ENCODE peak calls at places on chromosome 16, in seven cellular contexts. One of them, this sample, is unnamed.

GRCh38 chr16:66934138-66934838 is at the start of gene CIAO2B:
- DNase-seq in progenitor cell of endocrine pancreas: peak
- DNase-seq in mesothelial cell of epicardium: peak
- DNase-seq in right lobe of liver: peak
- DNase-seq in left lung: peak
- DNase-seq in fibroblast of the aortic adventitia: peak
- DNase-seq in lower lobe of right lung: peak
- DNase-seq in this sample: peak

GRCh38 chr16:76265434-76266045 is 11.7 kb upstream of the CNTNAP4 start:
- DNase-seq in lower lobe of right lung: no peak
- DNase-seq in mesothelial cell of epicardium: peak
- DNase-seq in fibroblast of the aortic adventitia: peak
- DNase-seq in left lung: no peak
- DNase-seq in progenitor cell of endocrine pancreas: no peak
- DNase-seq in right lobe of liver: peak
- DNase-seq in this sample: no peak

GRCh38 chr16:78591682-78592103 is 492.2 kb downstream of the WWOX start:
- DNase-seq in progenitor cell of endocrine pancreas: no peak
- DNase-seq in mesothelial cell of epicardium: no peak
- DNase-seq in right lobe of liver: peak
- DNase-seq in left lung: no peak
- DNase-seq in lower lobe of right lung: no peak
- DNase-seq in fibroblast of the aortic adventitia: no peak
- DNase-seq in this sample: no peak

GRCh38 chr16:67961551-67961957 is 6.9 kb downstream of the SLC12A4 start:
- DNase-seq in left lung: peak
- DNase-seq in lower lobe of right lung: peak
- DNase-seq in mesothelial cell of epicardium: no peak
- DNase-seq in right lobe of liver: peak
- DNase-seq in progenitor cell of endocrine pancreas: no peak
- DNase-seq in fibroblast of the aortic adventitia: no peak
- DNase-seq in this sample: no peak

GRCh38 chr16:17397499-17397891 is 73.3 kb downstream of the XYLT1 start:
- DNase-seq in mesothelial cell of epicardium: no peak
- DNase-seq in progenitor cell of endocrine pancreas: no peak
- DNase-seq in left lung: no peak
- DNase-seq in lower lobe of right lung: no peak
- DNase-seq in right lobe of liver: no peak
- DNase-seq in fibroblast of the aortic adventitia: peak
- DNase-seq in this sample: no peak

GRCh38 chr16:29806096-29806579 is at the start of gene MAZ:
- DNase-seq in fibroblast of the aortic adventitia: no peak
- DNase-seq in right lobe of liver: no peak
- DNase-seq in left lung: peak
- DNase-seq in progenitor cell of endocrine pancreas: no peak
- DNase-seq in lower lobe of right lung: no peak
- DNase-seq in mesothelial cell of epicardium: peak
- DNase-seq in this sample: peak

GRCh38 chr16:55898592-55898991 is 23.4 kb upstream of the CES5A start:
- DNase-seq in left lung: no peak
- DNase-seq in mesothelial cell of epicardium: no peak
- DNase-seq in right lobe of liver: no peak
- DNase-seq in progenitor cell of endocrine pancreas: no peak
- DNase-seq in fibroblast of the aortic adventitia: no peak
- DNase-seq in lower lobe of right lung: no peak
- DNase-seq in this sample: no peak

GRCh38 chr16:57862698-57863433 is 60.6 kb upstream of the KIFC3 start:
- DNase-seq in fibroblast of the aortic adventitia: no peak
- DNase-seq in progenitor cell of endocrine pancreas: no peak
- DNase-seq in right lobe of liver: peak
- DNase-seq in left lung: no peak
- DNase-seq in mesothelial cell of epicardium: no peak
- DNase-seq in lower lobe of right lung: no peak
- DNase-seq in this sample: no peak

GRCh38 chr16:47977802-47978201 is 178.0 kb downstream of the ABCC12 start:
- DNase-seq in left lung: no peak
- DNase-seq in mesothelial cell of epicardium: no peak
- DNase-seq in right lobe of liver: no peak
- DNase-seq in lower lobe of right lung: no peak
- DNase-seq in fibroblast of the aortic adventitia: no peak
- DNase-seq in progenitor cell of endocrine pancreas: no peak
- DNase-seq in this sample: no peak

GRCh38 chr16:12898556-12898955 is 2.8 kb upstream of the SHISA9 start:
- DNase-seq in left lung: no peak
- DNase-seq in right lobe of liver: no peak
- DNase-seq in progenitor cell of endocrine pancreas: no peak
- DNase-seq in mesothelial cell of epicardium: no peak
- DNase-seq in lower lobe of right lung: no peak
- DNase-seq in fibroblast of the aortic adventitia: no peak
- DNase-seq in this sample: no peak

GRCh38 chr16:3065069-3065741 is at the start of gene IL32:
- DNase-seq in lower lobe of right lung: no peak
- DNase-seq in left lung: peak
- DNase-seq in mesothelial cell of epicardium: no peak
- DNase-seq in fibroblast of the aortic adventitia: peak
- DNase-seq in progenitor cell of endocrine pancreas: no peak
- DNase-seq in right lobe of liver: peak
- DNase-seq in this sample: peak

GRCh38 chr16:85136213-85136704 is 24.0 kb upstream of the CIBAR2 start:
- DNase-seq in left lung: peak
- DNase-seq in progenitor cell of endocrine pancreas: no peak
- DNase-seq in fibroblast of the aortic adventitia: no peak
- DNase-seq in lower lobe of right lung: peak
- DNase-seq in mesothelial cell of epicardium: no peak
- DNase-seq in right lobe of liver: no peak
- DNase-seq in this sample: no peak

GRCh38 chr16:4328580-4329353 is 12.9 kb downstream of the GLIS2 start:
- DNase-seq in progenitor cell of endocrine pancreas: no peak
- DNase-seq in left lung: no peak
- DNase-seq in lower lobe of right lung: no peak
- DNase-seq in mesothelial cell of epicardium: peak
- DNase-seq in fibroblast of the aortic adventitia: no peak
- DNase-seq in right lobe of liver: no peak
- DNase-seq in this sample: no peak

GRCh38 chr16:49464877-49465504 is 91.4 kb downstream of the C16orf78 start:
- DNase-seq in progenitor cell of endocrine pancreas: peak
- DNase-seq in mesothelial cell of epicardium: peak
- DNase-seq in fibroblast of the aortic adventitia: no peak
- DNase-seq in left lung: peak
- DNase-seq in right lobe of liver: peak
- DNase-seq in lower lobe of right lung: peak
- DNase-seq in this sample: peak
- TF ChIP-seq CTCF in progenitor cell of endocrine pancreas: peak
- TF ChIP-seq CTCF in mesothelial cell of epicardium: peak
- TF ChIP-seq CTCF in fibroblast of the aortic adventitia: peak
- TF ChIP-seq CTCF in left lung: no peak
- TF ChIP-seq CTCF in right lobe of liver: no peak
- TF ChIP-seq CTCF in lower lobe of right lung: peak
- TF ChIP-seq CTCF in this sample: no peak

DNA sequence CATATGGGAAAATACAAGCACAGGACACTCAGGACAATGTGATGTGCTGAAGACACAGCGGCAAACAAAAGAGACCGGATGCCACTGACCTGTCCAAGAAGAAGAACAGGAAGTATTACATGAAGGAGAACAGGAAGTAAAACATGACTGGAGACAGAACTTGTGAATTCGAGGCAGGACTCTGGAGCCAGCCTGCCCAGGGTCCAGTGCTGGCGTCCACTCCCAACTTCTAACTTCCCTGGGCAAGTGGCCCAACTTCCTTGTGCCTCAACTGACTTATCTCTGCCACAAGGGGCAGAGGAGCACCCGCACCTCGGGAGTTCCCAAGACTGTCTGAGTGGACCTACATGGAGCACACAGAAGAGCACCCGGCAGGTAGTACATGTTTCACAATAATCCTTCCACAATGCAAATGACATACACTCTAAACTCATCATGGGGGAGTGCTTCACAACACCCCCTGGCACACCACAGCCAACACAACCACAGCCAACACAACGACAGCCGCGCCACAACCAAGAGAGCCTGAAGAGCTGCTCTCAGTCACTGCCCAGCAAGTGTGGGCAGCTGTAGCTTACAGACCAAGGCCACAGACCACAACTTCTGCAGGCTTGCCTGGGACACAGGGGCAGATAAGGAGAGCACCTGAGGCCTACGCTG is 36.6 kb downstream of the ANKRD11 start:
- DNase-seq in right lobe of liver: no peak
- DNase-seq in fibroblast of the aortic adventitia: peak
- DNase-seq in mesothelial cell of epicardium: no peak
- DNase-seq in left lung: no peak
- DNase-seq in lower lobe of right lung: peak
- DNase-seq in progenitor cell of endocrine pancreas: no peak
- DNase-seq in this sample: no peak
- TF ChIP-seq CTCF in right lobe of liver: no peak
- TF ChIP-seq CTCF in fibroblast of the aortic adventitia: peak
- TF ChIP-seq CTCF in mesothelial cell of epicardium: no peak
- TF ChIP-seq CTCF in left lung: no peak
- TF ChIP-seq CTCF in lower lobe of right lung: peak
- TF ChIP-seq CTCF in progenitor cell of endocrine pancreas: peak
- TF ChIP-seq CTCF in this sample: no peak

GRCh38 chr16:46875243-46875642 is 8.9 kb upstream of the GPT2 start:
- DNase-seq in left lung: no peak
- DNase-seq in lower lobe of right lung: no peak
- DNase-seq in right lobe of liver: no peak
- DNase-seq in progenitor cell of endocrine pancreas: no peak
- DNase-seq in mesothelial cell of epicardium: no peak
- DNase-seq in fibroblast of the aortic adventitia: no peak
- DNase-seq in this sample: no peak
- TF ChIP-seq CTCF in left lung: no peak
- TF ChIP-seq CTCF in lower lobe of right lung: no peak
- TF ChIP-seq CTCF in right lobe of liver: no peak
- TF ChIP-seq CTCF in progenitor cell of endocrine pancreas: no peak
- TF ChIP-seq CTCF in mesothelial cell of epicardium: no peak
- TF ChIP-seq CTCF in fibroblast of the aortic adventitia: no peak
- TF ChIP-seq CTCF in this sample: no peak

GRCh38 chr16:5882087-5882661 is 784.6 kb upstream of the EEF2KMT start:
- DNase-seq in fibroblast of the aortic adventitia: no peak
- DNase-seq in right lobe of liver: no peak
- DNase-seq in mesothelial cell of epicardium: no peak
- DNase-seq in progenitor cell of endocrine pancreas: no peak
- DNase-seq in lower lobe of right lung: no peak
- DNase-seq in left lung: no peak
- DNase-seq in this sample: no peak
- TF ChIP-seq CTCF in fibroblast of the aortic adventitia: no peak
- TF ChIP-seq CTCF in right lobe of liver: no peak
- TF ChIP-seq CTCF in mesothelial cell of epicardium: no peak
- TF ChIP-seq CTCF in progenitor cell of endocrine pancreas: no peak
- TF ChIP-seq CTCF in lower lobe of right lung: no peak
- TF ChIP-seq CTCF in left lung: no peak
- TF ChIP-seq CTCF in this sample: no peak

GRCh38 chr16:50740747-50741146 is 1.1 kb upstream of the CYLD start:
- DNase-seq in mesothelial cell of epicardium: no peak
- DNase-seq in right lobe of liver: no peak
- DNase-seq in fibroblast of the aortic adventitia: no peak
- DNase-seq in progenitor cell of endocrine pancreas: no peak
- DNase-seq in lower lobe of right lung: no peak
- DNase-seq in left lung: no peak
- DNase-seq in this sample: no peak

GRCh38 chr16:50742521-50743150 is 750 bp downstream of the CYLD start:
- DNase-seq in left lung: peak
- DNase-seq in fibroblast of the aortic adventitia: peak
- DNase-seq in lower lobe of right lung: peak
- DNase-seq in right lobe of liver: peak
- DNase-seq in mesothelial cell of epicardium: no peak
- DNase-seq in progenitor cell of endocrine pancreas: peak
- DNase-seq in this sample: peak

GRCh38 chr16:50743575-50744225 is 1.8 kb downstream of the CYLD start:
- DNase-seq in progenitor cell of endocrine pancreas: no peak
- DNase-seq in lower lobe of right lung: no peak
- DNase-seq in right lobe of liver: no peak
- DNase-seq in mesothelial cell of epicardium: no peak
- DNase-seq in fibroblast of the aortic adventitia: no peak
- DNase-seq in left lung: no peak
- DNase-seq in this sample: no peak

GRCh38 chr16:50741225-50741807 is 570 bp upstream of the CYLD start:
- DNase-seq in fibroblast of the aortic adventitia: no peak
- DNase-seq in left lung: peak
- DNase-seq in mesothelial cell of epicardium: no peak
- DNase-seq in right lobe of liver: peak
- DNase-seq in progenitor cell of endocrine pancreas: no peak
- DNase-seq in lower lobe of right lung: no peak
- DNase-seq in this sample: no peak

GRCh38 chr16:50741808-50742520 is at the start of gene CYLD:
- DNase-seq in lower lobe of right lung: peak
- DNase-seq in fibroblast of the aortic adventitia: peak
- DNase-seq in left lung: peak
- DNase-seq in progenitor cell of endocrine pancreas: peak
- DNase-seq in mesothelial cell of epicardium: peak
- DNase-seq in right lobe of liver: peak
- DNase-seq in this sample: peak
- TF ChIP-seq CTCF in lower lobe of right lung: no peak
- TF ChIP-seq CTCF in fibroblast of the aortic adventitia: no peak
- TF ChIP-seq CTCF in left lung: no peak
- TF ChIP-seq CTCF in progenitor cell of endocrine pancreas: no peak
- TF ChIP-seq CTCF in mesothelial cell of epicardium: no peak
- TF ChIP-seq CTCF in right lobe of liver: no peak
- TF ChIP-seq CTCF in this sample: no peak